ENCODE peak calls at places on chromosomes 12 and 14, in five cellular contexts. One of them, this sample, is unnamed.

GRCh38 chr14:80845877-80846276 is 95.7 kb downstream of the CEP128 start:
- DNase-seq in fibroblast of the aortic adventitia: no peak
- DNase-seq in neural progenitor cell: no peak
- DNase-seq in foreskin fibroblast: no peak
- DNase-seq in IMR-90: no peak
- DNase-seq in this sample: no peak

GRCh38 chr14:75289840-75290388 is 11.3 kb downstream of the FOS start:
- DNase-seq in neural progenitor cell: no peak
- DNase-seq in IMR-90: no peak
- DNase-seq in foreskin fibroblast: no peak
- DNase-seq in fibroblast of the aortic adventitia: no peak
- DNase-seq in this sample: no peak

GRCh38 chr12:94150483-94151225 is 2.3 kb downstream of the PLXNC1 start:
- DNase-seq in IMR-90: no peak
- DNase-seq in foreskin fibroblast: no peak
- DNase-seq in neural progenitor cell: peak; percentile 60
- DNase-seq in fibroblast of the aortic adventitia: no peak
- DNase-seq in this sample: no peak

GRCh38 chr14:38578278-38578681 is 322.4 kb upstream of the CLEC14A start:
- DNase-seq in foreskin fibroblast: peak; percentile 18
- DNase-seq in fibroblast of the aortic adventitia: peak; percentile 0
- DNase-seq in IMR-90: no peak
- DNase-seq in neural progenitor cell: peak; percentile 3
- DNase-seq in this sample: peak; percentile 52

GRCh38 chr12:3872800-3873636 is at the start of gene PARP11:
- DNase-seq in IMR-90: peak; percentile 95
- DNase-seq in neural progenitor cell: peak; percentile 98
- DNase-seq in foreskin fibroblast: peak; percentile 98
- DNase-seq in fibroblast of the aortic adventitia: peak; percentile 94
- DNase-seq in this sample: peak; percentile 96

GRCh38 chr12:74292351-74293194 is 245.1 kb upstream of the ATXN7L3B start:
- DNase-seq in neural progenitor cell: no peak
- DNase-seq in foreskin fibroblast: no peak
- DNase-seq in fibroblast of the aortic adventitia: no peak
- DNase-seq in IMR-90: no peak
- DNase-seq in this sample: no peak

GRCh38 chr12:6336859-6337744 is 4.8 kb downstream of the TNFRSF1A start:
- DNase-seq in fibroblast of the aortic adventitia: no peak
- DNase-seq in neural progenitor cell: no peak
- DNase-seq in IMR-90: no peak
- DNase-seq in foreskin fibroblast: peak; percentile 56
- DNase-seq in this sample: peak; percentile 15

GRCh38 chr12:54215990-54216579 is 27.3 kb upstream of the SMUG1 start:
- DNase-seq in foreskin fibroblast: no peak
- DNase-seq in IMR-90: no peak
- DNase-seq in fibroblast of the aortic adventitia: no peak
- DNase-seq in neural progenitor cell: no peak
- DNase-seq in this sample: no peak

GRCh38 chr14:98210045-98210678 is 1061.8 kb downstream of the BCL11B start:
- DNase-seq in foreskin fibroblast: no peak
- DNase-seq in neural progenitor cell: no peak
- DNase-seq in fibroblast of the aortic adventitia: no peak
- DNase-seq in IMR-90: no peak
- DNase-seq in this sample: no peak

GRCh38 chr12:107287436-107288413 is 194.4 kb upstream of the CRY1 start:
- DNase-seq in neural progenitor cell: no peak
- DNase-seq in foreskin fibroblast: no peak
- DNase-seq in IMR-90: peak; percentile 23
- DNase-seq in fibroblast of the aortic adventitia: no peak
- DNase-seq in this sample: peak; percentile 18

GRCh38 chr12:24719293-24719721 is 229.6 kb downstream of the BCAT1 start:
- DNase-seq in neural progenitor cell: no peak
- DNase-seq in foreskin fibroblast: peak; percentile 16
- DNase-seq in fibroblast of the aortic adventitia: peak; percentile 38
- DNase-seq in IMR-90: peak; percentile 78
- DNase-seq in this sample: peak; percentile 17

GRCh38 chr14:98984719-98985041 is 287.3 kb downstream of the BCL11B start:
- DNase-seq in IMR-90: no peak
- DNase-seq in fibroblast of the aortic adventitia: no peak
- DNase-seq in neural progenitor cell: no peak
- DNase-seq in foreskin fibroblast: no peak
- DNase-seq in this sample: no peak

GRCh38 chr14:102768223-102769048 is 8.8 kb upstream of the TRAF3 start:
- DNase-seq in neural progenitor cell: no peak
- DNase-seq in foreskin fibroblast: no peak
- DNase-seq in fibroblast of the aortic adventitia: no peak
- DNase-seq in IMR-90: no peak
- DNase-seq in this sample: no peak

GRCh38 chr14:32010561-32011188 is 66.4 kb upstream of the ARHGAP5 start:
- DNase-seq in neural progenitor cell: no peak
- DNase-seq in IMR-90: peak; percentile 67
- DNase-seq in fibroblast of the aortic adventitia: peak; percentile 39
- DNase-seq in foreskin fibroblast: peak; percentile 81
- DNase-seq in this sample: peak; percentile 65

GRCh38 chr14:78709795-78710569 is 539.8 kb downstream of the NRXN3 start:
- DNase-seq in foreskin fibroblast: no peak
- DNase-seq in neural progenitor cell: no peak
- DNase-seq in fibroblast of the aortic adventitia: no peak
- DNase-seq in IMR-90: no peak
- DNase-seq in this sample: no peak

GRCh38 chr12:95908573-95908972 is 33.8 kb downstream of the CCDC38 start:
- DNase-seq in foreskin fibroblast: peak; percentile 55
- DNase-seq in neural progenitor cell: no peak
- DNase-seq in IMR-90: peak; percentile 52
- DNase-seq in fibroblast of the aortic adventitia: peak; percentile 87
- DNase-seq in this sample: peak; percentile 80

GRCh38 chr12:16189849-16190248 is 87.6 kb downstream of the SLC15A5 start:
- DNase-seq in fibroblast of the aortic adventitia: peak; percentile 61
- DNase-seq in foreskin fibroblast: peak; percentile 2
- DNase-seq in neural progenitor cell: peak; percentile 73
- DNase-seq in IMR-90: peak; percentile 28
- DNase-seq in this sample: peak; percentile 60

DNA sequence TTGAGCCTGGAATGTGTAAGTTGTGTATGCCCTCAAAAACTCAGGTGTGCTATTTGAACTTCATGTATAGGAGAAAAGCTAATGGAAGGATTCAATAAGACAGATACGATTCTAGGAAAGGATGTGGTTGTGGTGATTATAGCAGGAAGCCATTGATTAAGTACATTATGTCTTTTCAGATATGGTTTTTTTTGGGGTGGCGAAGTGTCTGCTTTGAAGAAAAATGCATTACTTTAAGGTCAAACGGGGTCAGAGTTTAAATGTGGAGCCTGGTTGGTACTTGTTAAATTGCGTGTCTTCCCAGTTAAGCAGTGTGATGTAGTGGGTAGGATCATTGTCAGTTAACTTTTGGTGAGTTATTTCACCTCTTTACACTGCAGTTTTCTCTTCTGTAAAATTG is 13.0 kb upstream of the NUP107 start:
- DNase-seq in foreskin fibroblast: no peak
- DNase-seq in neural progenitor cell: no peak
- DNase-seq in IMR-90: no peak
- DNase-seq in fibroblast of the aortic adventitia: no peak
- DNase-seq in this sample: no peak
- H3K4me3 ChIP-seq in foreskin fibroblast: no peak overlapping the region
- H3K4me3 ChIP-seq in neural progenitor cell: no peak overlapping the region
- H3K4me3 ChIP-seq in IMR-90: no peak overlapping the region
- H3K4me3 ChIP-seq in fibroblast of the aortic adventitia: no peak overlapping the region
- H3K4me3 ChIP-seq in this sample: no peak overlapping the region

GRCh38 chr12:9617124-9617523 is 9.4 kb upstream of the KLRB1 start:
- DNase-seq in IMR-90: no peak
- DNase-seq in fibroblast of the aortic adventitia: no peak
- DNase-seq in neural progenitor cell: no peak
- DNase-seq in foreskin fibroblast: no peak
- DNase-seq in this sample: no peak

GRCh38 chr12:9625019-9625418 is 17.3 kb upstream of the KLRB1 start:
- DNase-seq in fibroblast of the aortic adventitia: no peak
- DNase-seq in neural progenitor cell: no peak
- DNase-seq in foreskin fibroblast: no peak
- DNase-seq in IMR-90: no peak
- DNase-seq in this sample: no peak

GRCh38 chr12:9615420-9616135 is 7.9 kb upstream of the KLRB1 start:
- DNase-seq in foreskin fibroblast: no peak
- DNase-seq in neural progenitor cell: no peak
- DNase-seq in IMR-90: no peak
- DNase-seq in fibroblast of the aortic adventitia: no peak
- DNase-seq in this sample: no peak

DNA sequence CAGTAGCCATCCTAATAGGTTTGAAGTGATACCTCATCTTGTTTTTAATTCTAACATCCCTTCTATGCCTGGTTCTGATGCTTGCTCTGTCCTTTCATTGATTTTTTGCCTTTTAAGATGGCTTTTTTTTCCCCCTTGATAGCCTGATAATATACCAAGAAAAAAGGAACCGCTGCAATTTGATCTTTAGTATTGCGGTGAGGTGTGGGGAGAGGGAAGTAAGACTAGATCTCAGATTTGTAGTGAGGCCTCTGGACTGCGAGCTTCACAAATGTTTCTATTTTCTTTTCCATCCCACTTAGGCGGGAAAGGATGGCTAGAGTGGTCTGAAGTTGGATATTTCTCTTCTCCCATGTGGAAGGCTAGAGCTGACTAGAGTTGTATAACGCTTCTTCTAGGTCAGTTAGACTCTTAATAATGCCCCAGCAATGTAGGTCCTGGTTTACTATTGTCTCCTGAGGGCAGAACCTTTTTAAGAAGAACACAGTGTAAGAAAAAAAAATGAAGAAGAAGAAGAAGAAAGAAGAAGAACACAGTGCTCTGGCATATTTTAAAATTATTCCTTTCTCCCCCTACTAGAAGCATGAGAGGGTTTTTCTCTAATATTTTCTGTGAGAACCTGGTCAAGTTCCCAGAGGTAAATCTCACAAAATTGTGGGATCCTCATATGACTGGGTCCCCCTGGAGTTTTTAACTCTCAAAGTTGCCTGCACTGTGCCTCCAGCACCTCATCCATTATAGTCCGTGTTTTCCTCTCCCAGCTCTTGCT is 11.9 kb upstream of the KLRB1 start:
- DNase-seq in fibroblast of the aortic adventitia: no peak
- DNase-seq in neural progenitor cell: no peak
- DNase-seq in IMR-90: no peak
- DNase-seq in foreskin fibroblast: no peak
- DNase-seq in this sample: no peak
- TF ChIP-seq CTCF in fibroblast of the aortic adventitia: no peak
- TF ChIP-seq CTCF in neural progenitor cell: no peak
- TF ChIP-seq CTCF in IMR-90: no peak
- TF ChIP-seq CTCF in foreskin fibroblast: no peak
- TF ChIP-seq CTCF in this sample: no peak

GRCh38 chr14:96920023-96920422 is 122.8 kb downstream of the VRK1 start:
- DNase-seq in IMR-90: no peak
- DNase-seq in neural progenitor cell: no peak
- DNase-seq in fibroblast of the aortic adventitia: no peak
- DNase-seq in foreskin fibroblast: peak; percentile 21
- DNase-seq in this sample: no peak
- H3K4me3 ChIP-seq in IMR-90: no peak overlapping the region
- H3K4me3 ChIP-seq in neural progenitor cell: no peak overlapping the region
- H3K4me3 ChIP-seq in fibroblast of the aortic adventitia: no peak overlapping the region
- H3K4me3 ChIP-seq in foreskin fibroblast: no peak overlapping the region
- H3K4me3 ChIP-seq in this sample: no peak overlapping the region

GRCh38 chr12:57485695-57486094 is 2.2 kb upstream of the MARS1 start:
- DNase-seq in foreskin fibroblast: no peak
- DNase-seq in IMR-90: no peak
- DNase-seq in neural progenitor cell: no peak
- DNase-seq in fibroblast of the aortic adventitia: no peak
- DNase-seq in this sample: no peak

GRCh38 chr12:57489157-57489641 is 1.3 kb downstream of the MARS1 start:
- DNase-seq in foreskin fibroblast: peak; percentile 28
- DNase-seq in IMR-90: peak; percentile 55
- DNase-seq in neural progenitor cell: no peak
- DNase-seq in fibroblast of the aortic adventitia: no peak
- DNase-seq in this sample: peak; percentile 37

GRCh38 chr12:57488397-57489156 is 709 bp downstream of the MARS1 start:
- DNase-seq in IMR-90: peak; percentile 35
- DNase-seq in neural progenitor cell: peak; percentile 34
- DNase-seq in foreskin fibroblast: peak; percentile 18
- DNase-seq in fibroblast of the aortic adventitia: peak; percentile 20
- DNase-seq in this sample: no peak

GRCh38 chr12:57487055-57487596 is 742 bp upstream of the MARS1 start:
- DNase-seq in IMR-90: no peak
- DNase-seq in neural progenitor cell: no peak
- DNase-seq in foreskin fibroblast: no peak
- DNase-seq in fibroblast of the aortic adventitia: no peak
- DNase-seq in this sample: no peak

GRCh38 chr12:57487597-57488396 is at the start of gene MARS1:
- DNase-seq in foreskin fibroblast: peak; percentile 99
- DNase-seq in IMR-90: peak; percentile 96
- DNase-seq in fibroblast of the aortic adventitia: peak; percentile 97
- DNase-seq in neural progenitor cell: peak; percentile 95
- DNase-seq in this sample: peak; percentile 97
- TF ChIP-seq CTCF in foreskin fibroblast: no peak
- TF ChIP-seq CTCF in IMR-90: no peak
- TF ChIP-seq CTCF in fibroblast of the aortic adventitia: no peak
- TF ChIP-seq CTCF in neural progenitor cell: peak; percentile 25
- TF ChIP-seq CTCF in this sample: no peak

DNA sequence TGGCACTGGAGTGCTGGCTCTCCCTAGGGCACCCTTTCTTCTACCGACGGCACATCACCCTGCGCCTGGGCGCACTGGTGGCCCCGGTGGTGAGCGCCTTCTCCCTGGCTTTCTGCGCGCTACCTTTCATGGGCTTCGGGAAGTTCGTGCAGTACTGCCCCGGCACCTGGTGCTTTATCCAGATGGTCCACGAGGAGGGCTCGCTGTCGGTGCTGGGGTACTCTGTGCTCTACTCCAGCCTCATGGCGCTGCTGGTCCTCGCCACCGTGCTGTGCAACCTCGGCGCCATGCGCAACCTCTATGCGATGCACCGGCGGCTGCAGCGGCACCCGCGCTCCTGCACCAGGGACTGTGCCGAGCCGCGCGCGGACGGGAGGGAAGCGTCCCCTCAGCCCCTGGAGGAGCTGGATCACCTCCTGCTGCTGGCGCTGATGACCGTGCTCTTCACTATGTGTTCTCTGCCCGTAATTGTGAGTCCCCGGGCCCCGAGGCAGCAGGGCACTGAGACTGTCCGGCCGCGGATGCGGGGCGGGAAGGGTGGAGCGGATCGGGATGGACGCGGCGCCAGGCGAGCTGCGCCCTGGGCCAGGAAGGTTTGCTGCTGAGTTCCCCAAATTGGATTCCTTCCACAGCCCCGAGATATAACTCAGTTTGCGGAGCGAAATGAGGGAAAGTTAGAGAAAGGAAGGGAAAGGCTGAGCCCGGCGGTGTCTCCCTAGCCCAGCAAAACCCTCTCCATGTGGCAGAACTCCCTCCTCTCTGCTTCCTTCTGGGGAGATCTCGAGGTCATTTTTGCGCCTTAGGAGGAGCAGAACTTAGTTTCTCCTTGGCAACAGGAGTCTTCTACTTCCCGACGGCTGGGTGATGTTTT is 928 bp downstream of the PTGDR start:
- DNase-seq in fibroblast of the aortic adventitia: peak; percentile 54
- DNase-seq in foreskin fibroblast: peak; percentile 69
- DNase-seq in neural progenitor cell: peak; percentile 66
- DNase-seq in IMR-90: peak; percentile 13
- DNase-seq in this sample: peak; percentile 29
- H3K4me3 ChIP-seq in fibroblast of the aortic adventitia: peak overlapping the region; percentile 70
- H3K4me3 ChIP-seq in foreskin fibroblast: peak overlapping the region; percentile 19
- H3K4me3 ChIP-seq in neural progenitor cell: peak overlapping the region; percentile 63
- H3K4me3 ChIP-seq in IMR-90: peak overlapping the region; percentile 26
- H3K4me3 ChIP-seq in this sample: peak overlapping the region; percentile 13

This sample was measured in cardiac fibroblast.